ENCODE peak calls at places on chromosomes 3 and 15, in six cellular contexts. P is stimulated activated CD8-positive, alpha-beta memory T cell treated with anti-CD3 and anti-CD28 coated beads, Interleukin-15, amount 100 ng/mL, for 48 hours; X is activated CD4-positive, alpha-beta T cell treated with anti-CD3 and anti-CD28 coated beads, Interleukin-2, amount 50 U/mL, for 1 hour; L is ELR; S is neural crest cell; T is NCI-H510A. U is an unnamed sample.

GRCh38 chr3:149004622-149005021 is 13.3 kb downstream of the GYG1 start:
- DNase-seq in L (no peak), S (no peak), T (peak; percentile 54), X (no peak), P (no peak), U (no peak)

GRCh38 chr3:155560594-155560993 is 184.3 kb downstream of the PLCH1 start:
- DNase-seq in L (peak; percentile 36), P (no peak), S (no peak), X (no peak), T (no peak), U (peak; percentile 90)

GRCh38 chr15:68672781-68673205 is 94.0 kb downstream of the CORO2B start:
- DNase-seq in T (no peak), L (peak; percentile 40), S (no peak), P (no peak), X (no peak), U (no peak)

GRCh38 chr3:149688122-149688757 is 30.4 kb upstream of the WWTR1 start:
- DNase-seq in L (no peak), S (no peak), X (no peak), P (no peak), T (peak; percentile 32), U (no peak)

GRCh38 chr15:92653366-92653765 is 2.2 kb downstream of the FAM174B start:
- DNase-seq in L (no peak), T (no peak), P (no peak), S (no peak), X (no peak), U (peak; percentile 35)

GRCh38 chr3:29275309-29275708 is 5.6 kb upstream of the RBMS3 start:
- DNase-seq in X (no peak), T (no peak), P (no peak), S (no peak), L (no peak), U (no peak)

GRCh38 chr3:82293867-82294266 is 532.4 kb upstream of the GBE1 start:
- DNase-seq in L (no peak), T (no peak), S (no peak), X (no peak), P (no peak), U (no peak)

GRCh38 chr3:184241447-184242296 is 7.1 kb downstream of the ALG3 start:
- DNase-seq in T (peak; percentile 64), S (no peak), L (peak; percentile 43), X (no peak), P (no peak), U (peak; percentile 85)

GRCh38 chr3:124890573-124891190 is 3.5 kb upstream of the ITGB5 start:
- DNase-seq in P (no peak), X (no peak), S (no peak), L (no peak), T (no peak), U (no peak)

GRCh38 chr3:165383381-165383780 is 187.2 kb upstream of the SLITRK3 start:
- DNase-seq in L (peak; percentile 69), T (no peak), S (no peak), P (no peak), X (no peak), U (no peak)

GRCh38 chr15:78453447-78453846 is 15.4 kb downstream of the IREB2 start:
- DNase-seq in P (no peak), S (no peak), T (no peak), L (no peak), X (no peak), U (no peak)

GRCh38 chr3:141644931-141645330 is 93.2 kb upstream of the RNF7 start:
- DNase-seq in X (peak; percentile 62), S (peak; percentile 56), L (peak; percentile 72), P (peak; percentile 51), T (no peak), U (peak; percentile 79)

GRCh38 chr3:46566040-46566631 is at the start of gene LRRC2:
- DNase-seq in P (no peak), L (peak; percentile 64), S (no peak), X (peak; percentile 26), T (no peak), U (peak; percentile 79)

GRCh38 chr3:193852901-193853300 is 259.9 kb downstream of the OPA1 start:
- DNase-seq in P (no peak), T (no peak), X (no peak), L (no peak), S (no peak), U (no peak)

GRCh38 chr3:50100956-50101845 is 12.5 kb downstream of the RBM5 start:
- DNase-seq in P (no peak), X (no peak), S (no peak), T (no peak), L (peak; percentile 51), U (no peak)

GRCh38 chr3:174216019-174216418 is 643.1 kb upstream of the NAALADL2 start:
- DNase-seq in T (no peak), S (no peak), X (no peak), L (no peak), P (no peak), U (no peak)

GRCh38 chr3:14847613-14848541 is 29.1 kb downstream of the FGD5 start:
- DNase-seq in X (no peak), S (no peak), T (no peak), L (no peak), P (no peak), U (peak; percentile 84)

GRCh38 chr3:52205727-52206372 is 7.9 kb downstream of the ALAS1 start:
- DNase-seq in T (no peak), L (no peak), S (no peak), X (no peak), P (no peak), U (no peak)

GRCh38 chr3:52185837-52186236 is 12.1 kb upstream of the ALAS1 start:
- DNase-seq in L (no peak), T (no peak), X (no peak), P (no peak), S (no peak), U (no peak)

GRCh38 chr3:178558637-178559036 is 22.4 kb downstream of the KCNMB2 start:
- DNase-seq in S (no peak), X (no peak), P (no peak), T (peak; percentile 48), L (no peak), U (no peak)

GRCh38 chr3:155453512-155453911 is 160.0 kb upstream of the STRIT1 start:
- DNase-seq in S (no peak), L (no peak), T (no peak), X (no peak), P (no peak), U (no peak)

GRCh38 chr3:29465836-29466235 is 185.0 kb downstream of the RBMS3 start:
- DNase-seq in S (no peak), P (no peak), L (no peak), X (no peak), T (no peak), U (no peak)

GRCh38 chr15:88342666-88343065 is 86.1 kb upstream of the NTRK3 start:
- DNase-seq in T (no peak), P (no peak), S (no peak), X (no peak), L (no peak), U (no peak)

GRCh38 chr15:43402255-43402654 is 31.4 kb downstream of the TUBGCP4 start:
- DNase-seq in X (no peak), S (no peak), T (no peak), P (no peak), L (no peak), U (no peak)

GRCh38 chr15:100680726-100681125 is 78.3 kb downstream of the ASB7 start:
- DNase-seq in P (no peak), L (no peak), S (no peak), T (no peak), X (no peak), U (no peak)

GRCh38 chr3:61141697-61142096 is 109.6 kb downstream of the FHIT start:
- DNase-seq in L (no peak), T (no peak), S (no peak), P (no peak), X (no peak), U (peak; percentile 56)

GRCh38 chr3:49013738-49014660 is 4.4 kb downstream of the DALRD3 start:
- DNase-seq in X (peak; percentile 55), P (no peak), S (peak; percentile 52), L (peak; percentile 60), T (no peak), U (peak; percentile 91)

GRCh38 chr15:68372291-68372811 is 59.6 kb downstream of the ITGA11 start:
- DNase-seq in P (no peak), L (peak; percentile 52), T (no peak), X (no peak), S (peak; percentile 20), U (peak; percentile 66)

GRCh38 chr15:29568840-29569532 is 253.3 kb downstream of the TJP1 start:
- DNase-seq in S (no peak), T (peak; percentile 26), L (peak; percentile 12), P (no peak), X (no peak), U (no peak)